ENCODE peak calls at places on chromosomes 1 and 21, in ten cellular contexts. R is endothelial cell; I is fibroblast of lung; F is lung; J is CD8-positive, alpha-beta T cell; S is MM.1S; O is GM10248; U is cardiac fibroblast; Y is IMR-90; L is pancreas. X is an unnamed sample.

GRCh38 chr1:29197590-29197924 is 15.9 kb upstream of the SRSF4 start:
- DNase-seq in R (peak), I (peak), F (peak), J (no peak), S (peak), O (peak), U (peak), Y (peak), L (no peak), X (no peak)

GRCh38 chr1:160826546-160826945 is 30.6 kb downstream of the LY9 start:
- DNase-seq in R (no peak), I (peak), F (peak), J (no peak), S (no peak), O (no peak), U (peak), Y (no peak), L (no peak), X (no peak)

GRCh38 chr1:22039594-22040347 is 12.7 kb upstream of the CDC42 start:
- DNase-seq in R (peak), I (peak), F (peak), J (peak), S (peak), O (peak), U (peak), Y (peak), L (peak), X (peak)

GRCh38 chr21:15293251-15293650 is 228.5 kb upstream of the NRIP1 start:
- DNase-seq in R (no peak), I (peak), F (no peak), J (no peak), S (no peak), O (no peak), U (peak), Y (peak), L (no peak), X (no peak)

GRCh38 chr1:210342986-210343780 is 14.5 kb downstream of the HHAT start:
- DNase-seq in R (no peak), I (no peak), F (no peak), J (no peak), S (no peak), O (no peak), U (no peak), Y (no peak), L (no peak), X (no peak)

GRCh38 chr1:87399264-87399663 is 70.6 kb downstream of the LMO4 start:
- DNase-seq in R (no peak), I (peak), F (no peak), J (no peak), S (no peak), O (no peak), U (no peak), Y (no peak), L (no peak), X (no peak)

GRCh38 chr1:110336300-110337039 is 2.7 kb upstream of the RBM15 start:
- DNase-seq in R (no peak), I (no peak), F (no peak), J (no peak), S (no peak), O (no peak), U (no peak), Y (no peak), L (no peak), X (no peak)

GRCh38 chr1:57422271-57423134 is 1.4 kb downstream of the DAB1 start:
- DNase-seq in R (peak), I (peak), F (no peak), J (no peak), S (no peak), O (no peak), U (peak), Y (peak), L (no peak), X (no peak)

GRCh38 chr1:51906306-51907078 is 28.0 kb upstream of the NRDC start:
- DNase-seq in R (no peak), I (peak), F (no peak), J (no peak), S (no peak), O (no peak), U (peak), Y (peak), L (no peak), X (no peak)

GRCh38 chr1:175016073-175016722 is 7.0 kb downstream of the MRPS14 start:
- DNase-seq in R (no peak), I (peak), F (no peak), J (no peak), S (no peak), O (no peak), U (peak), Y (peak), L (no peak), X (no peak)

GRCh38 chr1:150484861-150485260 is 2.4 kb upstream of the TARS2 start:
- DNase-seq in R (no peak), I (peak), F (no peak), J (no peak), S (no peak), O (no peak), U (peak), Y (peak), L (no peak), X (no peak)

GRCh38 chr21:39776589-39776988 is 31.6 kb downstream of the IGSF5 start:
- DNase-seq in R (no peak), I (peak), F (no peak), J (no peak), S (no peak), O (no peak), U (peak), Y (no peak), L (no peak), X (no peak)

GRCh38 chr1:161092621-161093028 is 3.3 kb upstream of the NECTIN4 start:
- DNase-seq in R (no peak), I (peak), F (no peak), J (no peak), S (no peak), O (peak), U (no peak), Y (peak), L (no peak), X (peak)

GRCh38 chr21:45286671-45287437 is 841 bp downstream of the POFUT2 start:
- DNase-seq in R (peak), I (peak), F (no peak), J (no peak), S (no peak), O (no peak), U (no peak), Y (peak), L (peak), X (no peak)

GRCh38 chr1:236795757-236796719 is 946 bp downstream of the MTR start:
- DNase-seq in R (peak), I (peak), F (no peak), J (no peak), S (peak), O (peak), U (peak), Y (peak), L (no peak), X (no peak)

GRCh38 chr1:182789138-182790076 is at the start of gene NPL:
- DNase-seq in R (peak), I (peak), F (peak), J (peak), S (peak), O (peak), U (peak), Y (peak), L (peak), X (peak)

GRCh38 chr1:231666220-231666956 is 39.8 kb downstream of the DISC1 start:
- DNase-seq in R (no peak), I (no peak), F (no peak), J (no peak), S (no peak), O (no peak), U (no peak), Y (peak), L (no peak), X (no peak)

GRCh38 chr21:45055861-45056260 is 18.5 kb upstream of the ADARB1 start:
- DNase-seq in R (no peak), I (peak), F (no peak), J (no peak), S (no peak), O (no peak), U (no peak), Y (peak), L (no peak), X (no peak)

DNA sequence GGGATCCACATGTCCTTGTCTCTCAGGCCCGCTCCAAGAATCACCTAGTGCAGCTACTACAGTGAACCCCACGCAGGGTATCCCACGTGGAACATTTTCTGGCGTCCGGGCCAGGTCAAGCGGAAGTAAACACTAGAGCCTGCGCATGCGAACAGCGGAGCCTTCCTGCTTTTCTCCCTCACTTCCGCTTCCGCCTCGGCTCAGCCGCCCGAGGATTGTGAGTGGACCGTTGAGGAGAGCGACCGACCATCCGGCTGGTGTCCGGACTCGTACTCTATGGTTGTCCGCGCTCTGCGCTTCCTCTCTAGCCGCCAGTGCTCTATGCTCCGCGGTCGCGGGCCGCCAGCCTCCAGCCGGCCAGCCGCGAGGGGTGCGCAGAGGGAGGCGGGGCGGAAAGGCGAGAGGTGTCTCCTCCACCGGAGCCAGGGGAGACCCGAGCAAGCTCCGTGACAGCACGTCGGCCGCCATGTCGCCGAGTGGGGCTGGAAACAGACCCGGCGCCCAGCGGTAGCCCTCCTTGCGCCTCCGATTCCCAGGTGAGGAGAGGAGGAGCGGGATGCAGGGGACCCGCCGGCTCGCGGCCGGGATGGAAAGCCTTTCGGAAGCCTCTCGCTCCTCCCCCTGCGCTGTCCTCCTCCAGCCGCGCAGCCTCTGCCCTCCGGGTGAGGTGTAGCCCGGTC is at the start of the genes CNST and TFB2M:
- DNase-seq in R (peak), I (peak), F (peak), J (peak), S (peak), O (peak), U (peak), Y (peak), L (peak), X (peak)
- TF ChIP-seq CTCF in R (no peak), I (no peak), F (no peak), J (no peak), S (no peak), O (no peak), U (no peak), Y (no peak), L (no peak), X (no peak)

DNA sequence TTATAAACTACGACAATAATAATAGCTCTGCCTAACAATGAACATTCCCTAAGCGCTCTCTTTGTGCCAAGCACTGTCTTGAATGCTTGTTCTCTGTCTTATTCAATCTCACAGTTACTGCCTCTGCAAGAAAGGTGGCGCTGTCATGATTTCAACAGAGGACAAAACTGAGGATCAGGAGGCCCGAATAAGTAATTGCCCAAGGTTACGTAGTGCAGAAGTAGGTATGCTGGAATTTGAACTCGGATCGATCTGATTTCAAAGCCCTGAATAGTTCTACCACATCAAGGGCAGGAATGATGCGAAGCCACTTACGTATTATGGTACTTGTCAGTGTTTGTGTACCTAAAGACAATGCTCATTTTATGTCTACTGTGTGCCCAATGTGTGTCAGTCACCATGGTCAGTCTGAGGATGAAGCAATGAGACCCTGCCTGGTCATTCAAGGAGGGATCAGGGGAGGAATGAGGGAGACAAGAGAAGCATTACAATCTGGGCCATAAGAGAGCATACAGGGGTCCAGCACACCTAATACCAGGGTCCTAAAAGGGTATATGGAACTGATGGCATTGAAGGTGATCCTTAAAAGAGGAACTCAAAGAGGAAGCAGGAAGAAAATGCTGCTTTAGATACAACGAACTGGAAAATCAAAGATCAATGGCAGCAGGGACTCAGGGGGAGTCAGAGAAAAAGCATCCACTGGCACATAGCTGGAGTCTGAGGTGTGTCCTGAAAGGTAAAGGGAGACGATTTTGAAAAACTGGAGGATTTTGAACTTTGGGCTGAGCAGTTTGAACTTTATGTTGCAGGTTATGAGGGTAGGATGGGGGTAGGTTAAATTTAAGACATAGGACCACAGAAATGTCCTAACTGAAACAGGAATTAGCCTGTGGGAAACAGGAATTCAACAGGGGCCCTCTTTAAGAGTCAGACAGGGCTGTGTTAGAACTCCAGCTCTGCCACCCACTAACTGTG is 389.1 kb downstream of the PLPP3 start:
- DNase-seq in R (peak), I (no peak), F (no peak), J (no peak), S (no peak), O (no peak), U (no peak), Y (no peak), L (no peak), X (no peak)
- TF ChIP-seq CTCF in R (peak), I (peak), F (peak), J (no peak), S (no peak), O (no peak), U (no peak), Y (peak), L (no peak), X (peak)

GRCh38 chr1:235599536-235599935 is 50.0 kb downstream of the GNG4 start:
- DNase-seq in R (no peak), I (no peak), F (no peak), J (no peak), S (no peak), O (no peak), U (no peak), Y (no peak), L (no peak), X (no peak)
- TF ChIP-seq CTCF in R (peak), I (no peak), F (no peak), J (no peak), S (no peak), O (no peak), U (no peak), Y (no peak), L (no peak), X (no peak)

GRCh38 chr1:13469343-13469742 is 44.5 kb downstream of the LRRC38 start:
- DNase-seq in R (peak), I (no peak), F (no peak), J (no peak), S (peak), O (peak), U (no peak), Y (no peak), L (no peak), X (no peak)
- TF ChIP-seq CTCF in R (no peak), I (no peak), F (no peak), J (no peak), S (peak), O (no peak), U (peak), Y (no peak), L (no peak), X (no peak)

DNA sequence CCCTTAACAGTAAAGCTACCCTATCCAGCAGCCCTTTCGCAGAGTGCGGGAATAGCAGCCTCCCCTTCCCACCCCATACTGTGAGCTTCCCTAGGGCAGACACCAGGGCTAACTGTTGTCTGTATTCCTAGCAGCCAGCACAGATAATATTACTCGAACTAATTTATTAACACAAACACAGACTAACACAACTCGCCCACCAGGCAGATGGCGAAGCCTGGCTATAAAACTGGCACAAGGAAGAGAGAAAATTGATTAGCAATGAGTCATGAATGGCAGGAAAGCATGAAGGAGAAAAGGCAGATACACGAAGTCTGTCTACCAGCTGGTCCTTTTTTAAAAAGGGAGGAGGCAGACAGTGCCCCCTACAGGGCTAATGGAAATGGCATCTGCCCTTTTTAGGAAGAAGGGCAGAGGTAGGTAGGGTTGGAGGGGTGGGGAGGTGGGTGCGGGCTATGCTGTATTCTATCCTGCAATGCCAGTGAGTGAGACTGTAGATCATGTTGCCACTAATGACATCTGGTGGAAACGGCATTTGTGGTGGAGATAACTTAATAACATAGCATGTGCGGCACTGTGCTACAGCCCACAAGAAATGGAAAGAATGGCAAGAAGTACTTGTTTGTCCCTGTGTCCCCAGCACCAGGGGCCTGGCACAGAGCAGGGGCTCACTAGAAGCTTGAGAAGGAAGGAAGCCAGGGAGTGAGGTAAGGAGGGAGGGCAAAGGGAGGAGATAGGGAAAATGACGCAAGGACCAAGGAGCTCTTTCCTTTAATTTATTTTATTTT is 30.6 kb upstream of the CTPS1 start:
- DNase-seq in R (peak), I (peak), F (peak), J (peak), S (peak), O (peak), U (peak), Y (peak), L (peak), X (peak)
- TF ChIP-seq CTCF in R (peak), I (peak), F (peak), J (peak), S (peak), O (peak), U (peak), Y (peak), L (peak), X (peak)